ENCODE peak calls at places on chromosomes 2 and 18, in four cellular contexts. Z is activated naive CD8-positive, alpha-beta T cell treated with anti-CD3 and anti-CD28 coated beads for 36 hours; G is ACHN; N is HT1080. D is an unnamed sample.

GRCh38 chr2:25246558-25247290 is 78.3 kb upstream of the POMC start:
- DNase-seq in N (no peak), G (no peak), Z (no peak), D (no peak)

GRCh38 chr2:29463181-29463900 is 348.1 kb downstream of the CLIP4 start:
- DNase-seq in G (no peak), N (peak), Z (no peak), D (peak)

GRCh38 chr2:149225446-149225845 is 104.9 kb upstream of the LYPD6 start:
- DNase-seq in Z (no peak), G (no peak), N (no peak), D (no peak)

GRCh38 chr2:232926448-232927040 is 56.5 kb downstream of the SNORC start:
- DNase-seq in N (no peak), G (no peak), Z (no peak), D (no peak)

GRCh38 chr2:9737053-9737875 is 106.0 kb upstream of the TAF1B start:
- DNase-seq in Z (no peak), G (peak), N (no peak), D (no peak)

GRCh38 chr2:88692187-88692586 is 714 bp downstream of the RPIA start:
- DNase-seq in G (peak), N (peak), Z (peak), D (no peak)

GRCh38 chr2:147101906-147102790 is 742.7 kb upstream of the ACVR2A start:
- DNase-seq in G (no peak), Z (no peak), N (no peak), D (no peak)

GRCh38 chr2:160432633-160433032 is 61.0 kb downstream of the RBMS1 start:
- DNase-seq in Z (no peak), G (peak), N (peak), D (no peak)

GRCh38 chr2:226066391-226066790 is 666.9 kb downstream of the NYAP2 start:
- DNase-seq in N (no peak), G (no peak), Z (no peak), D (no peak)

GRCh38 chr2:1965726-1966125 is 221.4 kb upstream of the PXDN start:
- DNase-seq in G (no peak), N (no peak), Z (no peak), D (no peak)

GRCh38 chr2:82120120-82120519 is 1815.6 kb upstream of the LRRTM1 start:
- DNase-seq in Z (no peak), G (no peak), N (no peak), D (no peak)

GRCh38 chr2:75571730-75572430 is 11.1 kb upstream of the EVA1A start:
- DNase-seq in N (peak), Z (no peak), G (peak), D (no peak)

GRCh38 chr2:147031897-147032296 is 812.9 kb upstream of the ACVR2A start:
- DNase-seq in G (no peak), Z (no peak), N (no peak), D (no peak)

GRCh38 chr2:113273031-113273551 is 5.6 kb downstream of the PAX8 start:
- DNase-seq in Z (peak), N (no peak), G (peak), D (no peak)

GRCh38 chr2:70203086-70203485 is 12.3 kb upstream of the C2orf42 start:
- DNase-seq in Z (no peak), G (no peak), N (no peak), D (no peak)

GRCh38 chr2:199485732-199486335 is 28.1 kb upstream of the SATB2 start:
- DNase-seq in G (peak), N (peak), Z (peak), D (peak)

GRCh38 chr2:201837824-201838340 is 31.5 kb downstream of the CDK15 start:
- DNase-seq in N (no peak), G (no peak), Z (no peak), D (no peak)

GRCh38 chr2:218428846-218429558 is 10.1 kb downstream of the VIL1 start:
- DNase-seq in G (no peak), N (no peak), Z (no peak), D (no peak)

GRCh38 chr2:211347328-211347727 is 790.9 kb downstream of the CPS1 start:
- DNase-seq in G (no peak), N (peak), Z (no peak), D (no peak)

GRCh38 chr18:45997689-45998088 is 30.6 kb upstream of the EPG5 start:
- DNase-seq in Z (peak), N (no peak), G (no peak), D (no peak)

GRCh38 chr2:133171396-133172004 is 396.8 kb downstream of the NCKAP5 start:
- DNase-seq in Z (no peak), G (peak), N (peak), D (peak)

GRCh38 chr2:111665551-111666116 is 218.4 kb downstream of the ANAPC1 start:
- DNase-seq in G (no peak), N (no peak), Z (no peak), D (no peak)

GRCh38 chr18:72833471-72833870 is 34.3 kb downstream of the NETO1 start:
- DNase-seq in Z (no peak), N (peak), G (no peak), D (no peak)

GRCh38 chr2:202376460-202377307 is 557 bp downstream of the BMPR2 start:
- DNase-seq in Z (peak), N (peak), G (peak), D (no peak)

GRCh38 chr2:120395686-120396518 is 50.0 kb downstream of the INHBB start:
- DNase-seq in G (no peak), Z (no peak), N (no peak), D (no peak)

GRCh38 chr2:224937887-224938286 is 104.4 kb downstream of the DOCK10 start:
- DNase-seq in N (no peak), G (no peak), Z (no peak), D (no peak)

GRCh38 chr2:88735853-88736252 is 44.4 kb downstream of the RPIA start:
- DNase-seq in Z (no peak), N (peak), G (peak), D (no peak)

GRCh38 chr2:8986327-8986976 is 17.0 kb downstream of the MBOAT2 start:
- DNase-seq in N (peak), G (peak), Z (peak), D (no peak)

GRCh38 chr2:230128943-230129342 is 60.2 kb upstream of the SLC16A14 start:
- DNase-seq in G (no peak), N (no peak), Z (no peak), D (peak)

GRCh38 chr18:55988537-55988936 is 400.5 kb upstream of the TCF4 start:
- DNase-seq in N (peak), G (no peak), Z (no peak), D (no peak)

GRCh38 chr2:46803911-46804670 is 111.5 kb downstream of the MCFD2 start:
- DNase-seq in N (peak), Z (no peak), G (no peak), D (peak)

GRCh38 chr18:45456076-45457066 is 158.9 kb upstream of the SLC14A2 start:
- DNase-seq in N (no peak), G (no peak), Z (no peak), D (no peak)

GRCh38 chr2:31294230-31294629 is 60.3 kb downstream of the EHD3 start:
- DNase-seq in N (no peak), G (no peak), Z (no peak), D (no peak)

GRCh38 chr2:81213598-81213997 is 909.0 kb upstream of the LRRTM1 start:
- DNase-seq in G (no peak), Z (no peak), N (no peak), D (no peak)

GRCh38 chr2:208134928-208135586 is 5.4 kb upstream of the CRYGC start:
- DNase-seq in G (no peak), N (peak), Z (peak), D (no peak)

GRCh38 chr2:149617476-149617875 is 29.9 kb upstream of the MMADHC start:
- DNase-seq in Z (no peak), G (no peak), N (peak), D (no peak)

GRCh38 chr2:241933175-241933911 is 63.8 kb downstream of the RTP5 start:
- DNase-seq in G (no peak), N (no peak), Z (no peak), D (no peak)

GRCh38 chr2:153871231-153872221 is at the start of gene GALNT13:
- DNase-seq in N (no peak), G (no peak), Z (peak), D (no peak)

GRCh38 chr18:48137354-48138208 is 207.1 kb upstream of the SMAD2 start:
- DNase-seq in Z (no peak), N (no peak), G (no peak), D (no peak)